ENCODE peak calls at places on chromosome 9, in four cellular contexts. One of them, this sample, is unnamed.

GRCh38 chr9:21711504-21711903 is 90.9 kb upstream of the MTAP start:
- DNase-seq in tibial artery: no peak
- DNase-seq in CD8-positive, alpha-beta T cell: no peak
- DNase-seq in brain microvascular endothelial cell: no peak
- DNase-seq in this sample: no peak

GRCh38 chr9:1042466-1042865 is 7.7 kb upstream of the DMRT2 start:
- DNase-seq in tibial artery: no peak
- DNase-seq in CD8-positive, alpha-beta T cell: no peak
- DNase-seq in brain microvascular endothelial cell: no peak
- DNase-seq in this sample: no peak

GRCh38 chr9:107438211-107439030 is 51.1 kb downstream of the KLF4 start:
- DNase-seq in tibial artery: no peak
- DNase-seq in CD8-positive, alpha-beta T cell: no peak
- DNase-seq in brain microvascular endothelial cell: no peak
- DNase-seq in this sample: no peak

GRCh38 chr9:12640021-12640587 is 53.1 kb upstream of the TYRP1 start:
- DNase-seq in tibial artery: no peak
- DNase-seq in CD8-positive, alpha-beta T cell: no peak
- DNase-seq in brain microvascular endothelial cell: peak; percentile 34
- DNase-seq in this sample: no peak

GRCh38 chr9:89606567-89607311 is 1.9 kb downstream of the GADD45G start:
- DNase-seq in tibial artery: peak; percentile 83
- DNase-seq in CD8-positive, alpha-beta T cell: no peak
- DNase-seq in brain microvascular endothelial cell: peak; percentile 16
- DNase-seq in this sample: no peak

GRCh38 chr9:14314424-14314928 is 535 bp upstream of the NFIB start:
- DNase-seq in tibial artery: peak; percentile 94
- DNase-seq in CD8-positive, alpha-beta T cell: no peak
- DNase-seq in brain microvascular endothelial cell: peak; percentile 90
- DNase-seq in this sample: no peak

GRCh38 chr9:14766299-14766698 is 43.8 kb upstream of the CER1 start:
- DNase-seq in tibial artery: no peak
- DNase-seq in CD8-positive, alpha-beta T cell: no peak
- DNase-seq in brain microvascular endothelial cell: no peak
- DNase-seq in this sample: no peak

GRCh38 chr9:21674894-21675293 is 127.5 kb upstream of the MTAP start:
- DNase-seq in tibial artery: no peak
- DNase-seq in CD8-positive, alpha-beta T cell: no peak
- DNase-seq in brain microvascular endothelial cell: no peak
- DNase-seq in this sample: no peak

GRCh38 chr9:101026824-101027223 is 1.7 kb upstream of the PLPPR1 start:
- DNase-seq in tibial artery: no peak
- DNase-seq in CD8-positive, alpha-beta T cell: no peak
- DNase-seq in brain microvascular endothelial cell: no peak
- DNase-seq in this sample: no peak

GRCh38 chr9:4793412-4794005 is 765 bp downstream of the RCL1 start:
- DNase-seq in tibial artery: no peak
- DNase-seq in CD8-positive, alpha-beta T cell: no peak
- DNase-seq in brain microvascular endothelial cell: peak; percentile 37
- DNase-seq in this sample: no peak

GRCh38 chr9:109483771-109484442 is 14.2 kb downstream of the PTPN3 start:
- DNase-seq in tibial artery: no peak
- DNase-seq in CD8-positive, alpha-beta T cell: no peak
- DNase-seq in brain microvascular endothelial cell: no peak
- DNase-seq in this sample: no peak

GRCh38 chr9:105291422-105291859 is 47.0 kb downstream of the SLC44A1 start:
- DNase-seq in tibial artery: no peak
- DNase-seq in CD8-positive, alpha-beta T cell: no peak
- DNase-seq in brain microvascular endothelial cell: no peak
- DNase-seq in this sample: no peak

GRCh38 chr9:3936520-3937235 is 363.2 kb downstream of the GLIS3 start:
- DNase-seq in tibial artery: peak; percentile 79
- DNase-seq in CD8-positive, alpha-beta T cell: no peak
- DNase-seq in brain microvascular endothelial cell: no peak
- DNase-seq in this sample: no peak

GRCh38 chr9:109143881-109144562 is 23.0 kb downstream of the FRRS1L start:
- DNase-seq in tibial artery: no peak
- DNase-seq in CD8-positive, alpha-beta T cell: no peak
- DNase-seq in brain microvascular endothelial cell: peak; percentile 12
- DNase-seq in this sample: no peak

GRCh38 chr9:95901506-95901905 is 26.0 kb downstream of the ERCC6L2 start:
- DNase-seq in tibial artery: no peak
- DNase-seq in CD8-positive, alpha-beta T cell: no peak
- DNase-seq in brain microvascular endothelial cell: no peak
- DNase-seq in this sample: no peak

GRCh38 chr9:87620727-87621322 is 105.1 kb upstream of the CTSL start:
- DNase-seq in tibial artery: no peak
- DNase-seq in CD8-positive, alpha-beta T cell: no peak
- DNase-seq in brain microvascular endothelial cell: no peak
- DNase-seq in this sample: no peak

GRCh38 chr9:120978987-120979386 is 52.4 kb upstream of the TRAF1 start:
- DNase-seq in tibial artery: no peak
- DNase-seq in CD8-positive, alpha-beta T cell: no peak
- DNase-seq in brain microvascular endothelial cell: no peak
- DNase-seq in this sample: no peak

GRCh38 chr9:4009006-4009511 is 290.8 kb downstream of the GLIS3 start:
- DNase-seq in tibial artery: no peak
- DNase-seq in CD8-positive, alpha-beta T cell: no peak
- DNase-seq in brain microvascular endothelial cell: no peak
- DNase-seq in this sample: no peak

GRCh38 chr9:133118568-133118967 is 2.5 kb downstream of the RALGDS start:
- DNase-seq in tibial artery: no peak
- DNase-seq in CD8-positive, alpha-beta T cell: no peak
- DNase-seq in brain microvascular endothelial cell: no peak
- DNase-seq in this sample: no peak

GRCh38 chr9:117678882-117679281 is 25.3 kb upstream of the TLR4 start:
- DNase-seq in tibial artery: no peak
- DNase-seq in CD8-positive, alpha-beta T cell: no peak
- DNase-seq in brain microvascular endothelial cell: peak; percentile 21
- DNase-seq in this sample: no peak

GRCh38 chr9:87864915-87865314 is 17.8 kb upstream of the SPATA31E1 start:
- DNase-seq in tibial artery: no peak
- DNase-seq in CD8-positive, alpha-beta T cell: no peak
- DNase-seq in brain microvascular endothelial cell: no peak
- DNase-seq in this sample: no peak

GRCh38 chr9:87178353-87178752 is 231.0 kb upstream of the GAS1 start:
- DNase-seq in tibial artery: no peak
- DNase-seq in CD8-positive, alpha-beta T cell: no peak
- DNase-seq in brain microvascular endothelial cell: no peak
- DNase-seq in this sample: no peak

GRCh38 chr9:21030389-21031035 is 928 bp downstream of the HACD4 start:
- DNase-seq in tibial artery: no peak
- DNase-seq in CD8-positive, alpha-beta T cell: no peak
- DNase-seq in brain microvascular endothelial cell: peak; percentile 65
- DNase-seq in this sample: no peak

GRCh38 chr9:38057416-38058195 is 11.4 kb downstream of the SHB start:
- DNase-seq in tibial artery: no peak
- DNase-seq in CD8-positive, alpha-beta T cell: no peak
- DNase-seq in brain microvascular endothelial cell: no peak
- DNase-seq in this sample: no peak

GRCh38 chr9:121050128-121050988 is at the start of gene C5:
- DNase-seq in tibial artery: no peak
- DNase-seq in CD8-positive, alpha-beta T cell: no peak
- DNase-seq in brain microvascular endothelial cell: no peak
- DNase-seq in this sample: no peak

GRCh38 chr9:224540-225520 is 10.2 kb downstream of the DOCK8 start:
- DNase-seq in tibial artery: no peak
- DNase-seq in CD8-positive, alpha-beta T cell: no peak
- DNase-seq in brain microvascular endothelial cell: no peak
- DNase-seq in this sample: no peak

GRCh38 chr9:128005938-128006337 is 25.1 kb upstream of the EEIG1 start:
- DNase-seq in tibial artery: no peak
- DNase-seq in CD8-positive, alpha-beta T cell: no peak
- DNase-seq in brain microvascular endothelial cell: no peak
- DNase-seq in this sample: no peak

GRCh38 chr9:38768351-38768761 is 48.4 kb upstream of the FAM240B start:
- DNase-seq in tibial artery: no peak
- DNase-seq in CD8-positive, alpha-beta T cell: no peak
- DNase-seq in brain microvascular endothelial cell: no peak
- DNase-seq in this sample: no peak

GRCh38 chr9:114294664-114295063 is 28.2 kb upstream of the ORM1 start:
- DNase-seq in tibial artery: no peak
- DNase-seq in CD8-positive, alpha-beta T cell: no peak
- DNase-seq in brain microvascular endothelial cell: no peak
- DNase-seq in this sample: no peak
- H3K4me3 ChIP-seq in tibial artery: no peak overlapping the region
- H3K4me3 ChIP-seq in CD8-positive, alpha-beta T cell: no peak overlapping the region
- H3K4me3 ChIP-seq in brain microvascular endothelial cell: no peak overlapping the region
- H3K4me3 ChIP-seq in this sample: no peak overlapping the region

GRCh38 chr9:22919423-22919822 is 472.8 kb downstream of the DMRTA1 start:
- DNase-seq in tibial artery: no peak
- DNase-seq in CD8-positive, alpha-beta T cell: no peak
- DNase-seq in brain microvascular endothelial cell: no peak
- DNase-seq in this sample: no peak
- H3K27ac ChIP-seq in tibial artery: no peak overlapping the region
- H3K27ac ChIP-seq in CD8-positive, alpha-beta T cell: no peak overlapping the region
- H3K27ac ChIP-seq in brain microvascular endothelial cell: no peak overlapping the region
- H3K27ac ChIP-seq in this sample: no peak overlapping the region

GRCh38 chr9:72576087-72576486 is 54.7 kb downstream of the TMC1 start:
- DNase-seq in tibial artery: no peak
- DNase-seq in CD8-positive, alpha-beta T cell: no peak
- DNase-seq in brain microvascular endothelial cell: no peak
- DNase-seq in this sample: no peak

GRCh38 chr9:72579880-72580570 is 58.6 kb downstream of the TMC1 start:
- DNase-seq in tibial artery: no peak
- DNase-seq in CD8-positive, alpha-beta T cell: no peak
- DNase-seq in brain microvascular endothelial cell: no peak
- DNase-seq in this sample: no peak

GRCh38 chr9:72575673-72576072 is 54.3 kb downstream of the TMC1 start:
- DNase-seq in tibial artery: no peak
- DNase-seq in CD8-positive, alpha-beta T cell: no peak
- DNase-seq in brain microvascular endothelial cell: no peak
- DNase-seq in this sample: no peak

GRCh38 chr9:72579190-72579589 is 57.8 kb downstream of the TMC1 start:
- DNase-seq in tibial artery: no peak
- DNase-seq in CD8-positive, alpha-beta T cell: no peak
- DNase-seq in brain microvascular endothelial cell: peak; percentile 68
- DNase-seq in this sample: no peak

GRCh38 chr9:72577212-72577753 is 55.9 kb downstream of the TMC1 start:
- DNase-seq in tibial artery: no peak
- DNase-seq in CD8-positive, alpha-beta T cell: no peak
- DNase-seq in brain microvascular endothelial cell: no peak
- DNase-seq in this sample: no peak
- H3K4me3 ChIP-seq in tibial artery: no peak overlapping the region
- H3K4me3 ChIP-seq in CD8-positive, alpha-beta T cell: no peak overlapping the region
- H3K4me3 ChIP-seq in brain microvascular endothelial cell: no peak overlapping the region
- H3K4me3 ChIP-seq in this sample: no peak overlapping the region

DNA sequence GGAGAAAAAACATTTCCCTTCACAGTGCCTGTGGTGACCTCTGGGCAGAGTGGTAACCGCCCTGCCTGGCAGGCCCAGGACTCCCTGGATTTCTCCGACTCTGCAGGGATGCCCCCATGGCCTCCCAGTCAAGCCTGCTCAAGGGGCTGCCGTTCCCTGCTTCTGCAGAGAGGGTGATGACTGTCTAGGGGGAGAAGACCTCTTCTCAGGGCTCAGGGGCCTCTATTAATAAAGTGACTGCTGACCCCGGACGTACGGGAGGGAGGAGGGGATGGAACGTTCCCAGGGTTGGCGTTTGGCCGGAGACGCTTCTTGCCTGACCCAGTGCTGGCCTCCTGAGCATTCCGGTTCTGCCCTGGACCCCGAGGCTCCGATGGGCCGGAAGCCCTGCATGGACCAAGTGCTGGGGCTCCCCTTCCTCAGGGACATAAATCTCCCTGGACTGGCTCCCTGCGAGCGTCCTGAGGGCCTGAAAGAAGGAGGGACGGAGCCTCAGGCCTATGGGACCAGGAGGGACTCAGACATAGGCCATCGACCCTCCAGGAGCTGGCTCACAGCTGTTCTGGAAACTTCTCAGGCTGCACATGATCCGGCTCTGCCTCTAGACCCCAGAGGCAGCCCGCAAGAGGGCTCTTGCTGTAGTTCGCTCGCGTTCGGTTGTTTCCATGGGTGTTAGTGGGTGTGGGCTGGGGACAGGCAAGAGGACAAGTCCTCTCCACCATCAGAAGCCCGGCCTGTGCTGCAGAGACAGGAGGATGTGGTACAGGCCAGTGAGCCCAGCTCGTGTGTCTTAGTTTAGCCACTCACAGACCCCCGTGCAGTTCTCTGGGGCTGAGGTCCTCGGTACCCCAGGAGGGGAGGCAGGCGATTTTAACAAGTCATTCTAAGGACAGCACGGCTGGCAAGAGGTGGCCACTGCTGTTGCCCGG is 8.1 kb upstream of the RNU6ATAC start:
- DNase-seq in tibial artery: no peak
- DNase-seq in CD8-positive, alpha-beta T cell: no peak
- DNase-seq in brain microvascular endothelial cell: no peak
- DNase-seq in this sample: no peak
- H3K27ac ChIP-seq in tibial artery: no peak overlapping the region
- H3K27ac ChIP-seq in CD8-positive, alpha-beta T cell: no peak overlapping the region
- H3K27ac ChIP-seq in brain microvascular endothelial cell: no peak overlapping the region
- H3K27ac ChIP-seq in this sample: no peak overlapping the region

GRCh38 chr9:132044176-132044880 is 35.3 kb downstream of the MED27 start:
- DNase-seq in tibial artery: no peak
- DNase-seq in CD8-positive, alpha-beta T cell: no peak
- DNase-seq in brain microvascular endothelial cell: no peak
- DNase-seq in this sample: no peak

GRCh38 chr9:132041825-132042224 is 37.8 kb downstream of the MED27 start:
- DNase-seq in tibial artery: no peak
- DNase-seq in CD8-positive, alpha-beta T cell: no peak
- DNase-seq in brain microvascular endothelial cell: no peak
- DNase-seq in this sample: no peak

GRCh38 chr9:132043708-132044107 is 36.0 kb downstream of the MED27 start:
- DNase-seq in tibial artery: no peak
- DNase-seq in CD8-positive, alpha-beta T cell: no peak
- DNase-seq in brain microvascular endothelial cell: no peak
- DNase-seq in this sample: no peak

GRCh38 chr9:132040808-132041207 is 38.9 kb downstream of the MED27 start:
- DNase-seq in tibial artery: no peak
- DNase-seq in CD8-positive, alpha-beta T cell: no peak
- DNase-seq in brain microvascular endothelial cell: no peak
- DNase-seq in this sample: no peak

GRCh38 chr9:132042324-132042723 is 37.3 kb downstream of the MED27 start:
- DNase-seq in tibial artery: no peak
- DNase-seq in CD8-positive, alpha-beta T cell: no peak
- DNase-seq in brain microvascular endothelial cell: peak; percentile 95
- DNase-seq in this sample: no peak
- H3K4me3 ChIP-seq in tibial artery: no peak overlapping the region
- H3K4me3 ChIP-seq in CD8-positive, alpha-beta T cell: no peak overlapping the region
- H3K4me3 ChIP-seq in brain microvascular endothelial cell: no peak overlapping the region
- H3K4me3 ChIP-seq in this sample: no peak overlapping the region

DNA sequence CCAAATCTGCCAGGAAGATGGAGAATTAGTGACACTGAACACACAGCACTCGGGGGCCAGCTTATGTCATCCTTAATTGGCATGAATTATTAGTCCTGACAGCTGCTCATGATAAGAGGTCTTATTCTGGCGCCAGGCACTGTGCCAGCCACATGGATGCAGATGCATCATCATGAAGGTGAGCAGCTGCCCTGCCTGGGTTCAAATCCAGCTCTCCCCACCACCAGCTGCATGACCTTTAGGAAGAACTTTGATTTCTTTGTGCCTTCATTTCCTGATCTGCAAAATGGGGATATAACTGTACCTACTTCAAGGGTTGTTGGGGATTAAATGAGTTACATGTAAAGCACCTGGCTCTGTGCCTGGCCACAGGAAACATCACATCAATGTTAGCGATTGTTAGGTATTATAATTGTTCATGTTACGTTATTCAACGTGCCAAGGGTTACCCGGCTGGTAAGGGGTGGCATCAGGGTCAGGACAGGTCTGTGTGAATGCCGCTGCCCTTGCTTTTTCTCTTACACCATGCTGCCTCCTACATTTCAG is 5.7 kb downstream of the ANKS6 start:
- DNase-seq in tibial artery: no peak
- DNase-seq in CD8-positive, alpha-beta T cell: no peak
- DNase-seq in brain microvascular endothelial cell: no peak
- DNase-seq in this sample: no peak
- H3K27ac ChIP-seq in tibial artery: peak overlapping the region; percentile 43
- H3K27ac ChIP-seq in CD8-positive, alpha-beta T cell: no peak overlapping the region
- H3K27ac ChIP-seq in brain microvascular endothelial cell: no peak overlapping the region
- H3K27ac ChIP-seq in this sample: no peak overlapping the region